ENCODE peak calls at places on chromosomes 5 and 9, in five cellular contexts. D is T-helper 17 cell; M is ureter; K is activated CD4-positive, CD25-positive, alpha-beta regulatory T cell; A is stimulated activated CD4-positive, alpha-beta T cell treated with anti-CD3 and anti-CD28 coated beads, Interleukin-2, amount 100 ng/mL, for 4 hours. I is an unnamed sample.

GRCh38 chr9:109447329-109448076 is 50.6 kb downstream of the PTPN3 start:
- DNase-seq in D (no peak), M (no peak), K (no peak), A (no peak), I (no peak)

GRCh38 chr5:174413520-174414314 is 310.7 kb upstream of the MSX2 start:
- DNase-seq in D (no peak), M (no peak), K (no peak), A (no peak), I (no peak)

GRCh38 chr5:56456002-56456401 is 222.9 kb upstream of the ANKRD55 start:
- DNase-seq in D (no peak), M (no peak), K (no peak), A (no peak), I (no peak)

GRCh38 chr9:110160163-110160562 is 47.8 kb downstream of the C9orf152 start:
- DNase-seq in D (no peak), M (no peak), K (no peak), A (no peak), I (no peak)

GRCh38 chr9:115036691-115037090 is 81.3 kb downstream of the TNC start:
- DNase-seq in D (no peak), M (no peak), K (no peak), A (no peak), I (no peak)

GRCh38 chr9:695252-695651 is 146.2 kb upstream of the DMRT1 start:
- DNase-seq in D (no peak), M (no peak), K (no peak), A (no peak), I (no peak)

GRCh38 chr5:135930029-135930948 is 24.5 kb downstream of the LECT2 start:
- DNase-seq in D (no peak), M (no peak), K (no peak), A (no peak), I (no peak)

GRCh38 chr9:132197315-132197714 is 35.5 kb downstream of the NTNG2 start:
- DNase-seq in D (no peak), M (no peak), K (no peak), A (no peak), I (no peak)

GRCh38 chr9:107020040-107020530 is 157.1 kb downstream of the ZNF462 start:
- DNase-seq in D (no peak), M (no peak), K (no peak), A (no peak), I (no peak)

GRCh38 chr9:73114958-73115357 is 36.7 kb upstream of the ANXA1 start:
- DNase-seq in D (no peak), M (no peak), K (no peak), A (no peak), I (no peak)

GRCh38 chr9:114898741-114899140 is 31.6 kb downstream of the TNFSF8 start:
- DNase-seq in D (peak; percentile 67), M (peak; percentile 47), K (peak; percentile 12), A (peak; percentile 61), I (no peak)

GRCh38 chr5:170538970-170539586 is 35.3 kb downstream of the KCNIP1 start:
- DNase-seq in D (no peak), M (no peak), K (no peak), A (no peak), I (no peak)

GRCh38 chr5:73437126-73438047 is 11.2 kb downstream of the FOXD1 start:
- DNase-seq in D (no peak), M (no peak), K (no peak), A (no peak), I (no peak)

GRCh38 chr5:171623551-171624097 is 162.0 kb upstream of the SMIM23 start:
- DNase-seq in D (no peak), M (no peak), K (no peak), A (no peak), I (no peak)

GRCh38 chr5:180990889-180991257 is 2.2 kb downstream of the BTNL3 start:
- DNase-seq in D (no peak), M (no peak), K (no peak), A (no peak), I (no peak)

GRCh38 chr5:114857951-114858401 is 311.7 kb downstream of the TRIM36 start:
- DNase-seq in D (no peak), M (no peak), K (no peak), A (no peak), I (no peak)

GRCh38 chr9:113998529-113999255 is 79.4 kb downstream of the AMBP start:
- DNase-seq in D (no peak), M (no peak), K (no peak), A (no peak), I (no peak)

GRCh38 chr5:33891731-33892418 is at the start of gene ADAMTS12:
- DNase-seq in D (no peak), M (peak; percentile 53), K (no peak), A (no peak), I (no peak)

GRCh38 chr5:176817864-176818377 is 7.6 kb downstream of the UNC5A start:
- DNase-seq in D (no peak), M (no peak), K (no peak), A (no peak), I (peak; percentile 69)

GRCh38 chr5:108655750-108656450 is 91.8 kb upstream of the FER start:
- DNase-seq in D (no peak), M (no peak), K (no peak), A (no peak), I (no peak)

GRCh38 chr9:112809351-112809848 is 58.8 kb downstream of the SNX30 start:
- DNase-seq in D (no peak), M (no peak), K (no peak), A (no peak), I (no peak)

GRCh38 chr5:112097768-112098167 is 321.3 kb downstream of the EPB41L4A start:
- DNase-seq in D (no peak), M (no peak), K (no peak), A (no peak), I (no peak)

GRCh38 chr5:945691-946541 is 53.2 kb downstream of the TRIP13 start:
- DNase-seq in D (no peak), M (peak; percentile 36), K (no peak), A (no peak), I (peak; percentile 76)

GRCh38 chr9:4973246-4973645 is 11.8 kb upstream of the JAK2 start:
- DNase-seq in D (no peak), M (no peak), K (no peak), A (no peak), I (no peak)

GRCh38 chr5:59246470-59247250 is 646.9 kb downstream of the PDE4D start:
- DNase-seq in D (no peak), M (no peak), K (no peak), A (no peak), I (no peak)

GRCh38 chr5:148730955-148731898 is 76.9 kb upstream of the HTR4 start:
- DNase-seq in D (peak; percentile 26), M (peak; percentile 83), K (peak; percentile 4), A (peak; percentile 53), I (peak; percentile 78)

GRCh38 chr5:1939256-1939655 is 56.5 kb upstream of the IRX4 start:
- DNase-seq in D (no peak), M (no peak), K (no peak), A (no peak), I (no peak)

GRCh38 chr5:151664694-151665583 is 21.8 kb downstream of the SPARC start:
- DNase-seq in D (no peak), M (no peak), K (no peak), A (no peak), I (no peak)

GRCh38 chr9:13970018-13970417 is 343.9 kb downstream of the NFIB start:
- DNase-seq in D (no peak), M (no peak), K (no peak), A (no peak), I (no peak)

I was measured in COR-L47.